ENCODE peak calls at places on chromosome 1, in four cellular contexts. F is K562, M is WTC11, Q is HepG2. J is an unnamed sample.

GRCh38 chr1:10608690-10609089 is 133.9 kb downstream of the PEX14 start:
- DNase-seq in F (no peak), M (no peak), Q (no peak), J (no peak)

GRCh38 chr1:43653339-43653738 is 3.4 kb downstream of the KDM4A start:
- DNase-seq in F (no peak), M (peak), Q (no peak), J (peak)

GRCh38 chr1:51330331-51331201 is at the start of gene TTC39A:
- DNase-seq in F (no peak), M (no peak), Q (no peak), J (peak)

GRCh38 chr1:109167114-109167513 is 46.6 kb upstream of the SARS1 start:
- DNase-seq in F (no peak), M (no peak), Q (no peak), J (no peak)

GRCh38 chr1:179785025-179785424 is 41.9 kb downstream of the FAM163A start:
- DNase-seq in F (no peak), M (no peak), Q (no peak), J (no peak)

GRCh38 chr1:222817529-222817928 is 2.7 kb downstream of the DISP1 start:
- DNase-seq in F (no peak), M (no peak), Q (no peak), J (no peak)

GRCh38 chr1:109621402-109622101 is 1.9 kb downstream of the AMPD2 start:
- DNase-seq in F (no peak), M (no peak), Q (no peak), J (no peak)

GRCh38 chr1:16122916-16123315 is 33.0 kb downstream of the EPHA2 start:
- DNase-seq in F (no peak), M (no peak), Q (no peak), J (no peak)

GRCh38 chr1:31413405-31414005 is 492 bp downstream of the SERINC2 start:
- DNase-seq in F (peak), M (peak), Q (no peak), J (peak)
- TF ChIP-seq ELF4 in F (no peak), M (no peak), Q (no peak), J (no peak)

GRCh38 chr1:161936786-161937185 is 86.9 kb downstream of the OLFML2B start:
- DNase-seq in F (no peak), M (no peak), Q (no peak), J (no peak)

GRCh38 chr1:161943713-161944112 is 80.0 kb downstream of the OLFML2B start:
- DNase-seq in F (no peak), M (no peak), Q (no peak), J (no peak)

GRCh38 chr1:161941726-161942125 is 81.9 kb downstream of the OLFML2B start:
- DNase-seq in F (no peak), M (no peak), Q (no peak), J (no peak)

GRCh38 chr1:161945306-161945705 is 78.4 kb downstream of the OLFML2B start:
- DNase-seq in F (no peak), M (no peak), Q (no peak), J (no peak)

DNA sequence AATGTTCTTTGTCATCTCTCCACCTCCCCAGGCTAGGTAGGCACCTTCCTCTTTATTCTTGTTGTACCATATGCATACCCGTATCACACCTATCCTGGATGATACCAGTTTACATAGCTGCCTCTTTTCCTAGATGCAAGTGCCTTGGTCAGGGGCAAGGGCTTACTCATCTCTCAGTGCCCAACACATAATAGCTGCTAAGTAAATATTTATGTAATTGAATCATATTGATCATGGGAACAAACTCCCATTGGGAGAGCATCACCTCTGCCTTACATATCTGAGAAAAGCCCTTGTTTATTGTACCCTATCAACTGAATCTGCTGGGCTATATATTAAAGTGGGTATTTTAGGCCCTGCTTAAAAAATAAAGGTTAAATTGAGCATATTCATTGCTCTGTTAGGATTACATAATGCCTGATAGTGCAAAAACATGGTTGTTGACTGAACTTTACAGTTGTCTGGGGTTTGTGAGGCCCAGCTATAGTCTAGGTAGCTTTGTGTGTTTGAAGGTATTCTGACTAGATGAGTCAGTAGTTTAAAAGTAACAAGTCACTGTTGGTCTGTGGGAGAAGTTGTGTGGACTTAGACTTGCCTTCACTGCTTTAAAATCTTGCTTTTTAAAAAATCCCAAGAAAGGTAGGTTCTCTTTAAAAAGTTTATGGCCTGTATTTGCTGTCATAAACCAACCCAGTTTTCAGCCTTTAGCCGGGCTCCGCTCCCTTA is 82.6 kb downstream of the OLFML2B start:
- DNase-seq in F (no peak), M (no peak), Q (peak), J (no peak)
- TF ChIP-seq ELF4 in F (no peak), M (no peak), Q (no peak), J (no peak)

GRCh38 chr1:19739628-19740027 is 60.1 kb downstream of the TMCO4 start:
- DNase-seq in F (no peak), M (no peak), Q (no peak), J (no peak)
- TF ChIP-seq ELF4 in F (no peak), M (no peak), Q (no peak), J (no peak)

GRCh38 chr1:234541281-234541975 is 62.4 kb upstream of the TARBP1 start:
- DNase-seq in F (no peak), M (no peak), Q (no peak), J (no peak)
- TF ChIP-seq ELF4 in F (no peak), M (no peak), Q (no peak), J (no peak)

J was measured in HEK293T.